ENCODE peak calls at places on chromosomes 6 and 20, in nine cellular contexts. H is LoVo; T is GM20000; E is H9; R is NCI-H1930; D is activated CD8-positive, alpha-beta memory T cell treated with anti-CD3 and anti-CD28 coated beads, Interleukin-2, amount 50 U/mL, for 4 hours; L is AG10803; K is AG08395; I is upper lobe of right lung. W is an unnamed sample.

GRCh38 chr20:37346232-37346525 is 239 bp downstream of the SRC start:
- DNase-seq in H (no peak), T (peak), E (no peak), R (no peak), D (no peak), L (no peak), K (peak), I (no peak), W (no peak)

GRCh38 chr20:34262488-34263288 is 21.5 kb downstream of the ASIP start:
- DNase-seq in H (no peak), T (peak), E (no peak), R (no peak), D (no peak), L (peak), K (peak), I (peak), W (no peak)

GRCh38 chr6:105645166-105645565 is 242.3 kb upstream of the PREP start:
- DNase-seq in H (no peak), T (no peak), E (no peak), R (no peak), D (no peak), L (peak), K (no peak), I (no peak), W (no peak)

GRCh38 chr6:10951675-10952282 is 64.9 kb downstream of the SYCP2L start:
- DNase-seq in H (peak), T (peak), E (no peak), R (no peak), D (no peak), L (peak), K (peak), I (no peak), W (peak)

GRCh38 chr6:90502866-90503407 is 83.9 kb downstream of the MAP3K7 start:
- DNase-seq in H (peak), T (no peak), E (no peak), R (no peak), D (no peak), L (no peak), K (no peak), I (no peak), W (peak)

GRCh38 chr6:147667082-147667481 is 158.6 kb downstream of the SAMD5 start:
- DNase-seq in H (no peak), T (no peak), E (no peak), R (no peak), D (no peak), L (no peak), K (no peak), I (no peak), W (no peak)

GRCh38 chr6:158481612-158482473 is 78.0 kb upstream of the TMEM181 start:
- DNase-seq in H (no peak), T (no peak), E (no peak), R (no peak), D (no peak), L (peak), K (peak), I (no peak), W (peak)

GRCh38 chr20:62139636-62140035 is 3.6 kb downstream of the PSMA7 start:
- DNase-seq in H (no peak), T (no peak), E (no peak), R (no peak), D (no peak), L (no peak), K (no peak), I (no peak), W (no peak)

GRCh38 chr20:12729326-12729725 is 279.4 kb upstream of the SPTLC3 start:
- DNase-seq in H (no peak), T (no peak), E (no peak), R (no peak), D (no peak), L (no peak), K (no peak), I (no peak), W (no peak)

GRCh38 chr6:88655586-88655985 is 307.8 kb downstream of the RNGTT start:
- DNase-seq in H (no peak), T (no peak), E (no peak), R (no peak), D (no peak), L (no peak), K (no peak), I (no peak), W (no peak)

GRCh38 chr20:41657655-41658054 is 39.5 kb upstream of the CHD6 start:
- DNase-seq in H (no peak), T (no peak), E (no peak), R (no peak), D (no peak), L (no peak), K (no peak), I (no peak), W (no peak)

GRCh38 chr6:136547336-136547735 is 2.9 kb downstream of the MAP7 start:
- DNase-seq in H (no peak), T (no peak), E (no peak), R (no peak), D (no peak), L (peak), K (peak), I (no peak), W (no peak)

GRCh38 chr6:152301021-152301805 is 335.9 kb downstream of the SYNE1 start:
- DNase-seq in H (peak), T (no peak), E (no peak), R (no peak), D (no peak), L (peak), K (no peak), I (no peak), W (peak)

GRCh38 chr6:35139924-35140524 is 1.1 kb downstream of the TCP11 start:
- DNase-seq in H (peak), T (peak), E (peak), R (peak), D (peak), L (peak), K (peak), I (no peak), W (peak)

GRCh38 chr6:33091957-33092356 is 16.2 kb downstream of the HLA-DPB1 start:
- DNase-seq in H (no peak), T (peak), E (peak), R (no peak), D (peak), L (no peak), K (no peak), I (peak), W (peak)

GRCh38 chr6:52995913-52996685 is 1.0 kb upstream of the GSTA4 start:
- DNase-seq in H (peak), T (no peak), E (peak), R (no peak), D (peak), L (peak), K (no peak), I (no peak), W (peak)

GRCh38 chr6:160781298-160781697 is 79.3 kb downstream of the PLG start:
- DNase-seq in H (no peak), T (no peak), E (no peak), R (no peak), D (no peak), L (no peak), K (no peak), I (no peak), W (no peak)

GRCh38 chr6:126661646-126662045 is 321.7 kb downstream of the CENPW start:
- DNase-seq in H (no peak), T (no peak), E (no peak), R (no peak), D (no peak), L (peak), K (peak), I (no peak), W (no peak)

GRCh38 chr20:18388860-18389259 is 78.0 kb downstream of the DZANK1 start:
- DNase-seq in H (peak), T (no peak), E (no peak), R (no peak), D (no peak), L (peak), K (peak), I (no peak), W (no peak)

GRCh38 chr6:56463443-56463842 is 179.2 kb downstream of the DST start:
- DNase-seq in H (no peak), T (no peak), E (no peak), R (no peak), D (no peak), L (no peak), K (no peak), I (no peak), W (no peak)

GRCh38 chr6:112017169-112017568 is 36.7 kb upstream of the CCN6 start:
- DNase-seq in H (no peak), T (no peak), E (no peak), R (no peak), D (no peak), L (no peak), K (no peak), I (no peak), W (no peak)

GRCh38 chr20:6008254-6008653 is 45.6 kb downstream of the LRRN4 start:
- DNase-seq in H (peak), T (no peak), E (no peak), R (no peak), D (no peak), L (peak), K (peak), I (no peak), W (peak)

GRCh38 chr20:61922411-61922810 is 143.3 kb downstream of the TAF4 start:
- DNase-seq in H (no peak), T (no peak), E (no peak), R (no peak), D (no peak), L (no peak), K (no peak), I (peak), W (no peak)

GRCh38 chr6:18022398-18023231 is 35.2 kb upstream of the KIF13A start:
- DNase-seq in H (peak), T (no peak), E (peak), R (no peak), D (no peak), L (peak), K (peak), I (no peak), W (peak)

GRCh38 chr6:72238021-72238420 is 351.7 kb downstream of the RIMS1 start:
- DNase-seq in H (no peak), T (no peak), E (no peak), R (no peak), D (no peak), L (no peak), K (no peak), I (no peak), W (no peak)

GRCh38 chr6:111458670-111459232 is 24.3 kb downstream of the REV3L start:
- DNase-seq in H (no peak), T (no peak), E (no peak), R (no peak), D (no peak), L (no peak), K (no peak), I (no peak), W (no peak)

GRCh38 chr6:46715106-46715505 is 20.1 kb downstream of the PLA2G7 start:
- DNase-seq in H (no peak), T (no peak), E (no peak), R (no peak), D (no peak), L (no peak), K (no peak), I (no peak), W (no peak)

GRCh38 chr20:18403269-18403668 is 63.6 kb downstream of the DZANK1 start:
- DNase-seq in H (no peak), T (no peak), E (no peak), R (no peak), D (no peak), L (no peak), K (no peak), I (no peak), W (no peak)

GRCh38 chr20:59153355-59153681 is 10.3 kb upstream of the ZNF831 start:
- DNase-seq in H (no peak), T (no peak), E (no peak), R (no peak), D (no peak), L (peak), K (no peak), I (peak), W (no peak)

GRCh38 chr6:12363651-12364381 is 73.7 kb downstream of the EDN1 start:
- DNase-seq in H (peak), T (peak), E (no peak), R (no peak), D (no peak), L (no peak), K (no peak), I (peak), W (no peak)

GRCh38 chr20:51411867-51412266 is 130.7 kb downstream of the NFATC2 start:
- DNase-seq in H (no peak), T (no peak), E (no peak), R (no peak), D (no peak), L (no peak), K (no peak), I (no peak), W (no peak)

GRCh38 chr6:26249959-26250805 is 114.8 kb upstream of the BTN3A2 start:
- DNase-seq in H (peak), T (no peak), E (peak), R (no peak), D (peak), L (peak), K (peak), I (peak), W (no peak)

W was measured in PC-9.